ENCODE peak calls at places on chromosomes 16 and 17, in eight cellular contexts. One of them, this sample, is unnamed.

GRCh38 chr16:86681440-86681838 is 103.1 kb downstream of the FOXL1 start:
- DNase-seq in CD4-positive, alpha-beta T cell: no peak
- DNase-seq in epithelial cell of prostate: no peak
- DNase-seq in HT-29: no peak
- DNase-seq in H9: no peak
- DNase-seq in A549: no peak
- DNase-seq in stimulated activated CD4-positive, alpha-beta T cell treated with anti-CD3 and anti-CD28 coated beads, Interleukin-15, amount 100 ng/mL, for 1 hour: no peak
- DNase-seq in spleen: no peak
- DNase-seq in this sample: no peak

GRCh38 chr16:20944861-20945390 is 44.4 kb downstream of the LYRM1 start:
- DNase-seq in CD4-positive, alpha-beta T cell: no peak
- DNase-seq in epithelial cell of prostate: no peak
- DNase-seq in HT-29: no peak
- DNase-seq in H9: no peak
- DNase-seq in A549: no peak
- DNase-seq in stimulated activated CD4-positive, alpha-beta T cell treated with anti-CD3 and anti-CD28 coated beads, Interleukin-15, amount 100 ng/mL, for 1 hour: no peak
- DNase-seq in spleen: no peak
- DNase-seq in this sample: no peak

GRCh38 chr17:82225368-82226029 is 3.3 kb upstream of the SLC16A3 start:
- DNase-seq in CD4-positive, alpha-beta T cell: no peak
- DNase-seq in epithelial cell of prostate: no peak
- DNase-seq in HT-29: no peak
- DNase-seq in H9: no peak
- DNase-seq in A549: no peak
- DNase-seq in stimulated activated CD4-positive, alpha-beta T cell treated with anti-CD3 and anti-CD28 coated beads, Interleukin-15, amount 100 ng/mL, for 1 hour: no peak
- DNase-seq in spleen: peak
- DNase-seq in this sample: no peak

GRCh38 chr17:4958102-4958501 is 7.2 kb downstream of the ENO3 start:
- DNase-seq in CD4-positive, alpha-beta T cell: no peak
- DNase-seq in epithelial cell of prostate: no peak
- DNase-seq in HT-29: no peak
- DNase-seq in H9: no peak
- DNase-seq in A549: no peak
- DNase-seq in stimulated activated CD4-positive, alpha-beta T cell treated with anti-CD3 and anti-CD28 coated beads, Interleukin-15, amount 100 ng/mL, for 1 hour: no peak
- DNase-seq in spleen: no peak
- DNase-seq in this sample: no peak

GRCh38 chr17:47980516-47980915 is 9.6 kb downstream of the CDK5RAP3 start:
- DNase-seq in CD4-positive, alpha-beta T cell: no peak
- DNase-seq in epithelial cell of prostate: no peak
- DNase-seq in HT-29: no peak
- DNase-seq in H9: no peak
- DNase-seq in A549: no peak
- DNase-seq in stimulated activated CD4-positive, alpha-beta T cell treated with anti-CD3 and anti-CD28 coated beads, Interleukin-15, amount 100 ng/mL, for 1 hour: no peak
- DNase-seq in spleen: no peak
- DNase-seq in this sample: no peak

GRCh38 chr17:50363217-50364060 is 9.5 kb downstream of the MRPL27 start:
- DNase-seq in CD4-positive, alpha-beta T cell: no peak
- DNase-seq in epithelial cell of prostate: no peak
- DNase-seq in HT-29: no peak
- DNase-seq in H9: peak
- DNase-seq in A549: no peak
- DNase-seq in stimulated activated CD4-positive, alpha-beta T cell treated with anti-CD3 and anti-CD28 coated beads, Interleukin-15, amount 100 ng/mL, for 1 hour: no peak
- DNase-seq in spleen: no peak
- DNase-seq in this sample: no peak

GRCh38 chr17:2331303-2331702 is 5.0 kb downstream of the TSR1 start:
- DNase-seq in CD4-positive, alpha-beta T cell: no peak
- DNase-seq in epithelial cell of prostate: no peak
- DNase-seq in HT-29: no peak
- DNase-seq in H9: no peak
- DNase-seq in A549: peak
- DNase-seq in stimulated activated CD4-positive, alpha-beta T cell treated with anti-CD3 and anti-CD28 coated beads, Interleukin-15, amount 100 ng/mL, for 1 hour: no peak
- DNase-seq in spleen: no peak
- DNase-seq in this sample: no peak

GRCh38 chr16:48365030-48365600 is 20.1 kb downstream of the SIAH1 start:
- DNase-seq in CD4-positive, alpha-beta T cell: no peak
- DNase-seq in epithelial cell of prostate: no peak
- DNase-seq in HT-29: peak
- DNase-seq in H9: no peak
- DNase-seq in A549: peak
- DNase-seq in stimulated activated CD4-positive, alpha-beta T cell treated with anti-CD3 and anti-CD28 coated beads, Interleukin-15, amount 100 ng/mL, for 1 hour: no peak
- DNase-seq in spleen: no peak
- DNase-seq in this sample: no peak

GRCh38 chr17:74424117-74424516 is 7.8 kb upstream of the GPRC5C start:
- DNase-seq in CD4-positive, alpha-beta T cell: no peak
- DNase-seq in epithelial cell of prostate: no peak
- DNase-seq in HT-29: no peak
- DNase-seq in H9: no peak
- DNase-seq in A549: no peak
- DNase-seq in stimulated activated CD4-positive, alpha-beta T cell treated with anti-CD3 and anti-CD28 coated beads, Interleukin-15, amount 100 ng/mL, for 1 hour: no peak
- DNase-seq in spleen: no peak
- DNase-seq in this sample: no peak

This sample was measured in effector CD8-positive, alpha-beta T cell.